ENCODE peak calls at places on chromosomes 1 and 21, in ten cellular contexts. J is GM12864; Y is stimulated activated CD4-positive, alpha-beta T cell treated with anti-CD3 and anti-CD28 coated beads, Interleukin-4, amount 100 ng/mL, for 48 hours; F is Calu3; L is smooth muscle cell of the brain vasculature; O is M059J; S is fibroblast of lung; W is stimulated activated CD8-positive, alpha-beta memory T cell treated with anti-CD3 and anti-CD28 coated beads, Interleukin-7, amount 100 ng/mL, for 1 hour; T is CD8-positive, alpha-beta T cell; E is PC-9. N is an unnamed sample.

GRCh38 chr1:12597792-12598191 is 20.2 kb downstream of the DHRS3 start:
- DNase-seq in J (no peak), Y (no peak), F (peak; percentile 64), L (no peak), O (no peak), S (no peak), W (no peak), T (no peak), E (peak; percentile 53), N (no peak)

GRCh38 chr1:32817815-32818786 is 648 bp downstream of the S100PBP start:
- DNase-seq in J (no peak), Y (peak; percentile 28), F (peak; percentile 79), L (no peak), O (peak; percentile 84), S (peak; percentile 57), W (no peak), T (peak; percentile 29), E (peak; percentile 76), N (peak; percentile 59)

GRCh38 chr1:201546093-201546492 is 7.2 kb downstream of the NAV1 start:
- DNase-seq in J (no peak), Y (no peak), F (peak; percentile 52), L (no peak), O (no peak), S (no peak), W (no peak), T (no peak), E (no peak), N (no peak)

GRCh38 chr1:222994506-222995229 is 148.4 kb downstream of the TLR5 start:
- DNase-seq in J (no peak), Y (no peak), F (no peak), L (no peak), O (peak; percentile 75), S (peak; percentile 79), W (no peak), T (no peak), E (no peak), N (peak; percentile 83)

GRCh38 chr1:53545663-53546408 is 86.6 kb downstream of the DMRTB1 start:
- DNase-seq in J (no peak), Y (no peak), F (no peak), L (no peak), O (no peak), S (no peak), W (no peak), T (no peak), E (no peak), N (no peak)

GRCh38 chr1:228362141-228362883 is 44.3 kb downstream of the TRIM11 start:
- DNase-seq in J (no peak), Y (no peak), F (no peak), L (no peak), O (no peak), S (no peak), W (no peak), T (no peak), E (no peak), N (no peak)

GRCh38 chr1:20616468-20617156 is 16.6 kb upstream of the PINK1 start:
- DNase-seq in J (peak; percentile 38), Y (no peak), F (no peak), L (no peak), O (peak; percentile 87), S (peak; percentile 20), W (no peak), T (no peak), E (no peak), N (no peak)

GRCh38 chr1:209756608-209757445 is 974 bp downstream of the TRAF3IP3 start:
- DNase-seq in J (peak; percentile 54), Y (no peak), F (no peak), L (no peak), O (no peak), S (no peak), W (no peak), T (peak; percentile 29), E (no peak), N (no peak)

GRCh38 chr21:42443876-42444744 is 40.4 kb downstream of the UBASH3A start:
- DNase-seq in J (no peak), Y (no peak), F (no peak), L (no peak), O (no peak), S (no peak), W (no peak), T (no peak), E (no peak), N (no peak)

GRCh38 chr1:44885406-44885805 is 42.4 kb upstream of the PTCH2 start:
- DNase-seq in J (no peak), Y (no peak), F (no peak), L (no peak), O (no peak), S (no peak), W (no peak), T (no peak), E (no peak), N (no peak)

GRCh38 chr21:40681164-40681859 is 165.6 kb downstream of the DSCAM start:
- DNase-seq in J (no peak), Y (no peak), F (no peak), L (no peak), O (no peak), S (peak; percentile 15), W (no peak), T (no peak), E (no peak), N (no peak)

GRCh38 chr1:25773441-25774125 is 26.4 kb upstream of the SELENON start:
- DNase-seq in J (no peak), Y (no peak), F (peak; percentile 82), L (no peak), O (peak; percentile 95), S (no peak), W (no peak), T (no peak), E (peak; percentile 61), N (no peak)

GRCh38 chr1:10973552-10973951 is 38.9 kb upstream of the TARDBP start:
- DNase-seq in J (no peak), Y (no peak), F (no peak), L (no peak), O (peak; percentile 64), S (peak; percentile 70), W (no peak), T (no peak), E (no peak), N (peak; percentile 30)

GRCh38 chr21:29261555-29262540 is 36.9 kb upstream of the BACH1 start:
- DNase-seq in J (no peak), Y (no peak), F (no peak), L (no peak), O (peak; percentile 72), S (no peak), W (no peak), T (no peak), E (no peak), N (no peak)